ENCODE peak calls at places on chromosomes 2 and 18, in ten cellular contexts. One of them, this sample, is unnamed.
A peak's percentile ranks its signal among the peaks of the same experiment; 100 is the strongest.

GRCh38 chr2:240211598-240212424 is 71.4 kb upstream of the OTOS start:
- DNase-seq in A549: no peak
- DNase-seq in lower lobe of right lung: no peak
- DNase-seq in fibroblast of pulmonary artery: no peak
- DNase-seq in AG04450: no peak
- DNase-seq in heart left ventricle: no peak
- DNase-seq in psoas muscle: no peak
- DNase-seq in CD8-positive, alpha-beta T cell: no peak
- DNase-seq in left ventricle myocardium inferior: no peak
- DNase-seq in epithelial cell of esophagus: no peak
- DNase-seq in this sample: no peak

GRCh38 chr18:3162181-3162580 is 57.6 kb downstream of the MYOM1 start:
- DNase-seq in A549: no peak
- DNase-seq in lower lobe of right lung: no peak
- DNase-seq in fibroblast of pulmonary artery: no peak
- DNase-seq in AG04450: no peak
- DNase-seq in heart left ventricle: no peak
- DNase-seq in psoas muscle: no peak
- DNase-seq in CD8-positive, alpha-beta T cell: no peak
- DNase-seq in left ventricle myocardium inferior: no peak
- DNase-seq in epithelial cell of esophagus: peak; percentile 88
- DNase-seq in this sample: no peak

GRCh38 chr2:237692601-237693079 is 65.3 kb downstream of the LRRFIP1 start:
- DNase-seq in A549: no peak
- DNase-seq in lower lobe of right lung: peak; percentile 66
- DNase-seq in fibroblast of pulmonary artery: no peak
- DNase-seq in AG04450: no peak
- DNase-seq in heart left ventricle: no peak
- DNase-seq in psoas muscle: no peak
- DNase-seq in CD8-positive, alpha-beta T cell: no peak
- DNase-seq in left ventricle myocardium inferior: peak; percentile 43
- DNase-seq in epithelial cell of esophagus: peak; percentile 29
- DNase-seq in this sample: no peak

GRCh38 chr2:239226677-239227076 is 174.1 kb downstream of the HDAC4 start:
- DNase-seq in A549: no peak
- DNase-seq in lower lobe of right lung: no peak
- DNase-seq in fibroblast of pulmonary artery: no peak
- DNase-seq in AG04450: no peak
- DNase-seq in heart left ventricle: no peak
- DNase-seq in psoas muscle: no peak
- DNase-seq in CD8-positive, alpha-beta T cell: no peak
- DNase-seq in left ventricle myocardium inferior: no peak
- DNase-seq in epithelial cell of esophagus: no peak
- DNase-seq in this sample: no peak

GRCh38 chr2:203623104-203623503 is 83.3 kb upstream of the CD28 start:
- DNase-seq in A549: peak; percentile 8
- DNase-seq in lower lobe of right lung: no peak
- DNase-seq in fibroblast of pulmonary artery: peak; percentile 95
- DNase-seq in AG04450: peak; percentile 86
- DNase-seq in heart left ventricle: no peak
- DNase-seq in psoas muscle: no peak
- DNase-seq in CD8-positive, alpha-beta T cell: no peak
- DNase-seq in left ventricle myocardium inferior: no peak
- DNase-seq in epithelial cell of esophagus: peak; percentile 95
- DNase-seq in this sample: peak; percentile 95

GRCh38 chr2:112834379-112835014 is 2.1 kb downstream of the IL1B start:
- DNase-seq in A549: no peak
- DNase-seq in lower lobe of right lung: no peak
- DNase-seq in fibroblast of pulmonary artery: peak; percentile 66
- DNase-seq in AG04450: no peak
- DNase-seq in heart left ventricle: no peak
- DNase-seq in psoas muscle: no peak
- DNase-seq in CD8-positive, alpha-beta T cell: no peak
- DNase-seq in left ventricle myocardium inferior: no peak
- DNase-seq in epithelial cell of esophagus: peak; percentile 41
- DNase-seq in this sample: peak; percentile 60

GRCh38 chr2:225600865-225601264 is 201.4 kb downstream of the NYAP2 start:
- DNase-seq in A549: no peak
- DNase-seq in lower lobe of right lung: no peak
- DNase-seq in fibroblast of pulmonary artery: no peak
- DNase-seq in AG04450: no peak
- DNase-seq in heart left ventricle: no peak
- DNase-seq in psoas muscle: no peak
- DNase-seq in CD8-positive, alpha-beta T cell: no peak
- DNase-seq in left ventricle myocardium inferior: no peak
- DNase-seq in epithelial cell of esophagus: no peak
- DNase-seq in this sample: no peak

GRCh38 chr2:207692206-207693065 is 19.0 kb upstream of the CCNYL1 start:
- DNase-seq in A549: peak; percentile 50
- DNase-seq in lower lobe of right lung: peak; percentile 62
- DNase-seq in fibroblast of pulmonary artery: no peak
- DNase-seq in AG04450: no peak
- DNase-seq in heart left ventricle: peak; percentile 40
- DNase-seq in psoas muscle: no peak
- DNase-seq in CD8-positive, alpha-beta T cell: peak; percentile 57
- DNase-seq in left ventricle myocardium inferior: no peak
- DNase-seq in epithelial cell of esophagus: peak; percentile 42
- DNase-seq in this sample: peak; percentile 24

GRCh38 chr2:143617803-143618415 is 488.7 kb downstream of the ARHGAP15 start:
- DNase-seq in A549: no peak
- DNase-seq in lower lobe of right lung: no peak
- DNase-seq in fibroblast of pulmonary artery: no peak
- DNase-seq in AG04450: no peak
- DNase-seq in heart left ventricle: no peak
- DNase-seq in psoas muscle: no peak
- DNase-seq in CD8-positive, alpha-beta T cell: no peak
- DNase-seq in left ventricle myocardium inferior: no peak
- DNase-seq in epithelial cell of esophagus: no peak
- DNase-seq in this sample: no peak

GRCh38 chr2:237452846-237453245 is 34.2 kb upstream of the MLPH start:
- DNase-seq in A549: no peak
- DNase-seq in lower lobe of right lung: no peak
- DNase-seq in fibroblast of pulmonary artery: no peak
- DNase-seq in AG04450: no peak
- DNase-seq in heart left ventricle: no peak
- DNase-seq in psoas muscle: no peak
- DNase-seq in CD8-positive, alpha-beta T cell: no peak
- DNase-seq in left ventricle myocardium inferior: no peak
- DNase-seq in epithelial cell of esophagus: peak; percentile 37
- DNase-seq in this sample: peak; percentile 63

GRCh38 chr2:218832520-218832919 is 917 bp upstream of the PRKAG3 start:
- DNase-seq in A549: peak; percentile 20
- DNase-seq in lower lobe of right lung: peak; percentile 36
- DNase-seq in fibroblast of pulmonary artery: peak; percentile 16
- DNase-seq in AG04450: no peak
- DNase-seq in heart left ventricle: peak; percentile 62
- DNase-seq in psoas muscle: peak; percentile 69
- DNase-seq in CD8-positive, alpha-beta T cell: no peak
- DNase-seq in left ventricle myocardium inferior: peak; percentile 59
- DNase-seq in epithelial cell of esophagus: peak; percentile 29
- DNase-seq in this sample: no peak

GRCh38 chr2:236823976-236824375 is 254.4 kb downstream of the ACKR3 start:
- DNase-seq in A549: no peak
- DNase-seq in lower lobe of right lung: no peak
- DNase-seq in fibroblast of pulmonary artery: no peak
- DNase-seq in AG04450: no peak
- DNase-seq in heart left ventricle: no peak
- DNase-seq in psoas muscle: no peak
- DNase-seq in CD8-positive, alpha-beta T cell: no peak
- DNase-seq in left ventricle myocardium inferior: no peak
- DNase-seq in epithelial cell of esophagus: peak; percentile 81
- DNase-seq in this sample: no peak

GRCh38 chr18:69949538-69949936 is 1.9 kb upstream of the CD226 start:
- DNase-seq in A549: no peak
- DNase-seq in lower lobe of right lung: no peak
- DNase-seq in fibroblast of pulmonary artery: no peak
- DNase-seq in AG04450: no peak
- DNase-seq in heart left ventricle: no peak
- DNase-seq in psoas muscle: no peak
- DNase-seq in CD8-positive, alpha-beta T cell: no peak
- DNase-seq in left ventricle myocardium inferior: no peak
- DNase-seq in epithelial cell of esophagus: no peak
- DNase-seq in this sample: no peak

GRCh38 chr2:105784577-105784976 is 39.9 kb downstream of the NCK2 start:
- DNase-seq in A549: no peak
- DNase-seq in lower lobe of right lung: no peak
- DNase-seq in fibroblast of pulmonary artery: no peak
- DNase-seq in AG04450: no peak
- DNase-seq in heart left ventricle: no peak
- DNase-seq in psoas muscle: no peak
- DNase-seq in CD8-positive, alpha-beta T cell: no peak
- DNase-seq in left ventricle myocardium inferior: no peak
- DNase-seq in epithelial cell of esophagus: no peak
- DNase-seq in this sample: no peak

GRCh38 chr2:105783972-105784371 is 39.3 kb downstream of the NCK2 start:
- DNase-seq in A549: no peak
- DNase-seq in lower lobe of right lung: no peak
- DNase-seq in fibroblast of pulmonary artery: no peak
- DNase-seq in AG04450: no peak
- DNase-seq in heart left ventricle: no peak
- DNase-seq in psoas muscle: no peak
- DNase-seq in CD8-positive, alpha-beta T cell: no peak
- DNase-seq in left ventricle myocardium inferior: no peak
- DNase-seq in epithelial cell of esophagus: no peak
- DNase-seq in this sample: no peak

GRCh38 chr2:105782123-105782522 is 37.4 kb downstream of the NCK2 start:
- DNase-seq in A549: no peak
- DNase-seq in lower lobe of right lung: no peak
- DNase-seq in fibroblast of pulmonary artery: no peak
- DNase-seq in AG04450: no peak
- DNase-seq in heart left ventricle: no peak
- DNase-seq in psoas muscle: no peak
- DNase-seq in CD8-positive, alpha-beta T cell: peak; percentile 40
- DNase-seq in left ventricle myocardium inferior: no peak
- DNase-seq in epithelial cell of esophagus: no peak
- DNase-seq in this sample: no peak

GRCh38 chr2:105782646-105783045 is 37.9 kb downstream of the NCK2 start:
- DNase-seq in A549: no peak
- DNase-seq in lower lobe of right lung: no peak
- DNase-seq in fibroblast of pulmonary artery: no peak
- DNase-seq in AG04450: no peak
- DNase-seq in heart left ventricle: no peak
- DNase-seq in psoas muscle: no peak
- DNase-seq in CD8-positive, alpha-beta T cell: no peak
- DNase-seq in left ventricle myocardium inferior: no peak
- DNase-seq in epithelial cell of esophagus: no peak
- DNase-seq in this sample: no peak

GRCh38 chr2:105783151-105783738 is 38.5 kb downstream of the NCK2 start:
- DNase-seq in A549: no peak
- DNase-seq in lower lobe of right lung: no peak
- DNase-seq in fibroblast of pulmonary artery: no peak
- DNase-seq in AG04450: no peak
- DNase-seq in heart left ventricle: no peak
- DNase-seq in psoas muscle: no peak
- DNase-seq in CD8-positive, alpha-beta T cell: no peak
- DNase-seq in left ventricle myocardium inferior: no peak
- DNase-seq in epithelial cell of esophagus: no peak
- DNase-seq in this sample: no peak
- H3K4me3 ChIP-seq in A549: no peak overlapping the region
- H3K4me3 ChIP-seq in lower lobe of right lung: no peak overlapping the region
- H3K4me3 ChIP-seq in fibroblast of pulmonary artery: no peak overlapping the region
- H3K4me3 ChIP-seq in AG04450: no peak overlapping the region
- H3K4me3 ChIP-seq in heart left ventricle: no peak overlapping the region
- H3K4me3 ChIP-seq in psoas muscle: no peak overlapping the region
- H3K4me3 ChIP-seq in CD8-positive, alpha-beta T cell: peak overlapping the region; percentile 30
- H3K4me3 ChIP-seq in left ventricle myocardium inferior: no peak overlapping the region
- H3K4me3 ChIP-seq in epithelial cell of esophagus: no peak overlapping the region
- H3K4me3 ChIP-seq in this sample: no peak overlapping the region

DNA sequence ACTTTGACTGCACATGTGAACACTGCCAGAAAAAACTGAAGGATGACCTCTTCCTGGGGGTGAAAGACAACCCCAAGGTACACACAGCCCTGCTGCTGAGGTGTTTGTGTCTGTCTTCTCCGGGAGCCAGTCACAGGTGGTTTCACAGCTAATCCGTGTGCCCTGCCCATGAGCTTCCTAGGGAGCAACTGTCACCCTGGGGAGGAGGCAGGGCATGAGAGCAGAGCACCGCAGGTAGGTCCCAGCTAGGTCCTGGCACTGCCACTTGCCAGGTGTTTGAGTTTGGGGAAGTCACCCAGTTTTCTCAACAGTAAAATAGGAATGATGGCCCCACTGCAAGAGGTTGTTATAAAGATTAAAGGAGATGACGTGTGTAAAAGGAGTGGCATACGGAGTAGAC is 29.1 kb downstream of the SMYD1 start:
- DNase-seq in A549: no peak
- DNase-seq in lower lobe of right lung: no peak
- DNase-seq in fibroblast of pulmonary artery: no peak
- DNase-seq in AG04450: no peak
- DNase-seq in heart left ventricle: no peak
- DNase-seq in psoas muscle: no peak
- DNase-seq in CD8-positive, alpha-beta T cell: no peak
- DNase-seq in left ventricle myocardium inferior: no peak
- DNase-seq in epithelial cell of esophagus: no peak
- DNase-seq in this sample: no peak
- TF ChIP-seq CTCF in A549: no peak
- TF ChIP-seq CTCF in lower lobe of right lung: no peak
- TF ChIP-seq CTCF in fibroblast of pulmonary artery: no peak
- TF ChIP-seq CTCF in AG04450: no peak
- TF ChIP-seq CTCF in heart left ventricle: no peak
- TF ChIP-seq CTCF in psoas muscle: no peak
- TF ChIP-seq CTCF in CD8-positive, alpha-beta T cell: no peak
- TF ChIP-seq CTCF in left ventricle myocardium inferior: no peak
- TF ChIP-seq CTCF in epithelial cell of esophagus: no peak
- TF ChIP-seq CTCF in this sample: no peak

GRCh38 chr2:219832904-219833303 is 205.5 kb downstream of the SLC4A3 start:
- DNase-seq in A549: no peak
- DNase-seq in lower lobe of right lung: no peak
- DNase-seq in fibroblast of pulmonary artery: no peak
- DNase-seq in AG04450: no peak
- DNase-seq in heart left ventricle: no peak
- DNase-seq in psoas muscle: no peak
- DNase-seq in CD8-positive, alpha-beta T cell: no peak
- DNase-seq in left ventricle myocardium inferior: no peak
- DNase-seq in epithelial cell of esophagus: no peak
- DNase-seq in this sample: no peak
- H3K4me3 ChIP-seq in A549: no peak overlapping the region
- H3K4me3 ChIP-seq in lower lobe of right lung: no peak overlapping the region
- H3K4me3 ChIP-seq in fibroblast of pulmonary artery: no peak overlapping the region
- H3K4me3 ChIP-seq in AG04450: no peak overlapping the region
- H3K4me3 ChIP-seq in heart left ventricle: no peak overlapping the region
- H3K4me3 ChIP-seq in psoas muscle: no peak overlapping the region
- H3K4me3 ChIP-seq in CD8-positive, alpha-beta T cell: no peak overlapping the region
- H3K4me3 ChIP-seq in left ventricle myocardium inferior: no peak overlapping the region
- H3K4me3 ChIP-seq in epithelial cell of esophagus: no peak overlapping the region
- H3K4me3 ChIP-seq in this sample: no peak overlapping the region

DNA sequence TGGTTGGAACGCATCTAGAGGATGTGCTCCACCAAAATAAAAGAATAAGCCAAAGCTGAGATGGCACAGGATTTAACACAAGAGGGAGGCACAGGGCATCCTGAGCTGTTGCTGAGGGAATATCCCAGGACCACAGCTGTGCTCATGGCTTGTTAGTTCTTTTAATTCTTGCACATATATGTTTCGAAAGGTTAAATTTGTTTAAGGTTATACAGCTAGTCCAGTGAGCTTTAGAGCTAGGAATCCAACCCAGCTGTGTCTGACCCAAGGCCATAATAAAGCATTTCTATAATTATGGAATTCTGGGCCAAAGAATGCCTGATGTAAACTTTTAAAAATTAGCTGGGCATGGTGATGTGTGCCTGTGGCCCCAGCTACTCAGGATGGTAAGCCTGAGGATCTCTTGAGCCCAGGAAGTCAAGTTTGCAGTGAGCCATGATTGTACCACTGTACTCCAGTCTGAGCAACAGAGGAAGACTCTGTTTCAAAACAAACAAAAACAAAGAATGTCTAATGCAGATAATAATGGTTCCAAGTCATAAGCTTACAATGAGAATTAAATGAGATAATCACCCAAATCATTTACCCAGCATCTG is 66.4 kb upstream of the CCBE1 start:
- DNase-seq in A549: no peak
- DNase-seq in lower lobe of right lung: no peak
- DNase-seq in fibroblast of pulmonary artery: no peak
- DNase-seq in AG04450: no peak
- DNase-seq in heart left ventricle: no peak
- DNase-seq in psoas muscle: no peak
- DNase-seq in CD8-positive, alpha-beta T cell: no peak
- DNase-seq in left ventricle myocardium inferior: no peak
- DNase-seq in epithelial cell of esophagus: no peak
- DNase-seq in this sample: no peak
- TF ChIP-seq CTCF in A549: no peak
- TF ChIP-seq CTCF in lower lobe of right lung: no peak
- TF ChIP-seq CTCF in fibroblast of pulmonary artery: no peak
- TF ChIP-seq CTCF in AG04450: no peak
- TF ChIP-seq CTCF in heart left ventricle: no peak
- TF ChIP-seq CTCF in psoas muscle: no peak
- TF ChIP-seq CTCF in CD8-positive, alpha-beta T cell: no peak
- TF ChIP-seq CTCF in left ventricle myocardium inferior: no peak
- TF ChIP-seq CTCF in epithelial cell of esophagus: no peak
- TF ChIP-seq CTCF in this sample: no peak

This sample was measured in choroid plexus epithelial cell.